ENCODE peak calls at places on chromosomes 1 and 21, in eight cellular contexts. I is Caco-2, T is fibroblast of lung, V is upper lobe of right lung, E is IMR-90, J is A673, R is cardiac muscle cell, S is adipocyte. Z is an unnamed sample.
A peak's percentile ranks its signal among the peaks of the same experiment; 100 is the strongest.

GRCh38 chr1:160419150-160419837 is 18.9 kb downstream of the VANGL2 start:
- DNase-seq in I (no peak), T (no peak), V (no peak), E (no peak), J (no peak), R (no peak), S (no peak), Z (no peak)

GRCh38 chr1:53957231-53957818 is 11.2 kb downstream of the LRRC42 start:
- DNase-seq in I (peak; percentile 72), T (no peak), V (no peak), E (peak; percentile 64), J (no peak), R (no peak), S (peak; percentile 55), Z (peak; percentile 46)

GRCh38 chr1:92536593-92537332 is 50.0 kb upstream of the GFI1 start:
- DNase-seq in I (no peak), T (peak; percentile 55), V (no peak), E (peak; percentile 65), J (no peak), R (peak; percentile 52), S (peak; percentile 18), Z (no peak)

GRCh38 chr1:14869197-14869596 is 270.7 kb downstream of the KAZN start:
- DNase-seq in I (no peak), T (no peak), V (no peak), E (peak; percentile 3), J (no peak), R (no peak), S (peak; percentile 7), Z (peak; percentile 18)

GRCh38 chr1:22133928-22134324 is 9.0 kb downstream of the WNT4 start:
- DNase-seq in I (no peak), T (no peak), V (no peak), E (no peak), J (no peak), R (no peak), S (no peak), Z (no peak)

GRCh38 chr1:76408303-76408702 is 333.8 kb downstream of the ST6GALNAC3 start:
- DNase-seq in I (no peak), T (no peak), V (no peak), E (no peak), J (no peak), R (no peak), S (no peak), Z (no peak)

GRCh38 chr1:94823116-94823515 is 3.0 kb downstream of the SLC44A3 start:
- DNase-seq in I (no peak), T (no peak), V (no peak), E (no peak), J (no peak), R (no peak), S (no peak), Z (no peak)

GRCh38 chr21:34846601-34847112 is 177.9 kb downstream of the CLIC6 start:
- DNase-seq in I (no peak), T (peak; percentile 92), V (peak; percentile 70), E (peak; percentile 89), J (no peak), R (peak; percentile 71), S (peak; percentile 86), Z (peak; percentile 53)

GRCh38 chr21:36964832-36965719 is 1.4 kb downstream of the HLCS start:
- DNase-seq in I (no peak), T (peak; percentile 20), V (no peak), E (no peak), J (no peak), R (no peak), S (peak; percentile 27), Z (no peak)

GRCh38 chr1:168234846-168235547 is 9.2 kb downstream of the SFT2D2 start:
- DNase-seq in I (peak; percentile 59), T (peak; percentile 36), V (no peak), E (peak; percentile 43), J (peak; percentile 67), R (peak; percentile 65), S (peak; percentile 67), Z (peak; percentile 17)

GRCh38 chr1:2074944-2075740 is 24.9 kb downstream of the PRKCZ start:
- DNase-seq in I (no peak), T (no peak), V (no peak), E (peak; percentile 21), J (no peak), R (no peak), S (no peak), Z (no peak)

GRCh38 chr1:93905051-93905450 is 4.2 kb downstream of the GCLM start:
- DNase-seq in I (no peak), T (peak; percentile 51), V (no peak), E (peak; percentile 39), J (no peak), R (peak; percentile 16), S (peak; percentile 58), Z (no peak)

GRCh38 chr1:67695963-67696362 is 11.0 kb downstream of the GADD45A start:
- DNase-seq in I (no peak), T (no peak), V (no peak), E (no peak), J (no peak), R (no peak), S (no peak), Z (no peak)

GRCh38 chr1:88001460-88001859 is 672.8 kb downstream of the LMO4 start:
- DNase-seq in I (no peak), T (no peak), V (no peak), E (peak; percentile 49), J (no peak), R (peak; percentile 9), S (peak; percentile 11), Z (no peak)

GRCh38 chr1:53601867-53602266 is 137.1 kb downstream of the GLIS1 start:
- DNase-seq in I (no peak), T (no peak), V (peak; percentile 36), E (no peak), J (no peak), R (no peak), S (no peak), Z (no peak)

GRCh38 chr1:29237906-29238600 is 1.7 kb downstream of the PTPRU start:
- DNase-seq in I (no peak), T (peak; percentile 29), V (peak; percentile 82), E (no peak), J (peak; percentile 42), R (peak; percentile 43), S (peak; percentile 68), Z (no peak)

GRCh38 chr1:156684227-156684782 is 7.1 kb upstream of the NES start:
- DNase-seq in I (no peak), T (no peak), V (no peak), E (peak; percentile 76), J (no peak), R (peak; percentile 37), S (no peak), Z (peak; percentile 56)

GRCh38 chr1:27418326-27418761 is 25.9 kb downstream of the GPR3 start:
- DNase-seq in I (no peak), T (peak; percentile 94), V (no peak), E (peak; percentile 96), J (no peak), R (peak; percentile 96), S (peak; percentile 88), Z (peak; percentile 75)

GRCh38 chr1:20551945-20552727 is at the start of gene FAM43B:
- DNase-seq in I (peak; percentile 53), T (peak; percentile 23), V (peak; percentile 66), E (no peak), J (peak; percentile 55), R (peak; percentile 74), S (peak; percentile 41), Z (peak; percentile 51)

GRCh38 chr21:45579383-45580180 is 37.3 kb upstream of the SLC19A1 start:
- DNase-seq in I (peak; percentile 42), T (no peak), V (peak; percentile 55), E (no peak), J (no peak), R (no peak), S (no peak), Z (no peak)

GRCh38 chr1:66333463-66334232 is 200.3 kb upstream of the SGIP1 start:
- DNase-seq in I (no peak), T (no peak), V (no peak), E (no peak), J (peak; percentile 44), R (peak; percentile 67), S (peak; percentile 52), Z (no peak)

GRCh38 chr1:31583995-31584868 is 7.9 kb downstream of the TINAGL1 start:
- DNase-seq in I (no peak), T (peak; percentile 80), V (peak; percentile 85), E (peak; percentile 53), J (no peak), R (peak; percentile 85), S (peak; percentile 50), Z (peak; percentile 52)
- H3K4me3 ChIP-seq in I (no peak overlapping the region), T (no peak overlapping the region), V (no peak overlapping the region), E (no peak overlapping the region), J (no peak overlapping the region), R (no peak overlapping the region), S (no peak overlapping the region), Z (no peak overlapping the region)

GRCh38 chr1:179910934-179911333 is 28.8 kb downstream of the TOR1AIP1 start:
- DNase-seq in I (no peak), T (no peak), V (no peak), E (peak; percentile 27), J (no peak), R (no peak), S (no peak), Z (no peak)

GRCh38 chr1:179911812-179912211 is 29.7 kb downstream of the TOR1AIP1 start:
- DNase-seq in I (no peak), T (no peak), V (no peak), E (no peak), J (no peak), R (no peak), S (no peak), Z (no peak)
- H3K36me3 ChIP-seq in I (no peaks in the 10 kb centered on the region), T (no peaks in the 10 kb centered on the region), V (peaks cover 84% of the 10 kb centered on the region), E (peaks cover 23% of the 10 kb centered on the region), J (peaks cover 20% of the 10 kb centered on the region), R (peaks cover 35% of the 10 kb centered on the region), S (peaks cover 85% of the 10 kb centered on the region), Z (peaks cover 10% of the 10 kb centered on the region)

DNA sequence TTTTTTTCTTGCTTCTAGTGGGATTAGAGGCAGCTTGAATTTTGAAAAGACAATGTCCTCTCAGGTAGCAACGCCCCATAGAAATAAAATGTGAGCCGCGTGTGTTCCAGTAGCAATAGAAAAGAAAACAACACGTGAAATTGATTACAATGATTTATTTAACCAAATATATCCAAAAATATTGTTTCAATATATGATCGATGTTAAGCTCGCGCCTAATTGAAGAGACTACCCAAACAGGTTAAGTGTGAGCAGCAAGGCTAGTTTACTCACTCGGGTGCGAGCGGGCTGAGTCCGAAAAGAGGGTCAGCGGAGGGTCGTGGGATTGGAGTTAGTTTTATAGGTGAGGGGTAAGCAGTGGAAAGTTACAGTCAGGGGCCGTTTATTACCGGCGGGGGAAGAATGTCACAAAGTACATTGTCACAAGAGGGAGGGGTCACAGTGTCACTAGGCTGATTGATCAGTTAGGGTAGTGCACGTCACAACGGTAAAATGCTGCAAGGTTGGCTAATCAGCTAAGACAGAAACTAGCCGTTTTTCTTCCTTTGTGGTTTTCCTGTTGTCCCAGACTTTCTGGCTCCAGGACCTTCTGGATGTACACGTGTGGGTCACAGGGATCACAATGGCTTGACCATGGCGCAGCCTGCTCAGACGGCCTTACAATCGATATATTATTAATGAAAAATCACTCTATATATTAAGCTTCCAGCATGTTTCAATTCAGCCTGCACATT is 697 bp upstream of the ZNF670 start:
- DNase-seq in I (no peak), T (no peak), V (no peak), E (no peak), J (no peak), R (no peak), S (no peak), Z (no peak)
- H3K9me3 ChIP-seq in I (peaks cover 10% of the 10 kb centered on the region), T (no peaks in the 10 kb centered on the region), V (no peaks in the 10 kb centered on the region), E (no peaks in the 10 kb centered on the region), J (peaks cover 3% of the 10 kb centered on the region), R (no peaks in the 10 kb centered on the region), S (peaks cover 3% of the 10 kb centered on the region), Z (peaks cover 10% of the 10 kb centered on the region)

DNA sequence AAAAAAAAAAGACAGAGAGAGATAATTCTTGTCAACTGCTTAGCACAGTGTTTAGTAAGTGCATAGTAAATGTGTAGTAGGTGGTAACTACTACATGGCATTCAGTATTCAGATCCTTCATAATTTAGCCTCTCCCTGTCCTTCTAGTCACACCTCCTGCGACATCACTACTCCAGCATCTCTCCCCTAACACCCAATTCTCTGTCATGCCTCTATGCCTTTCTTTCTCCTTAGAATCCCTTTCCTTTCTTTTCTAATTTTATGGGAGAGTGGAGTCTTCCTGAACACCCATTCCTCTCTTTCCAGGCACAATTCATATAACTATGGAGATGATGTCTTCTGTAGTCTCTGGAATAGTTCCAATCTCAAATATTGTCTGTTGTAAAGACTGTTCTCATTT is 3.9 kb upstream of the VPS72 start:
- DNase-seq in I (no peak), T (no peak), V (no peak), E (no peak), J (no peak), R (no peak), S (no peak), Z (no peak)
- H3K4me3 ChIP-seq in I (no peak overlapping the region), T (no peak overlapping the region), V (no peak overlapping the region), E (no peak overlapping the region), J (no peak overlapping the region), R (no peak overlapping the region), S (no peak overlapping the region), Z (no peak overlapping the region)

Z was measured in MG63.